ENCODE peak calls at places on chromosomes 13 and 19, in seven cellular contexts. One of them, this sample, is unnamed.

GRCh38 chr13:44305845-44306244 is 67.8 kb upstream of the SERP2 start:
- DNase-seq in kidney glomerular epithelial cell: no peak
- DNase-seq in COR-L47: peak
- DNase-seq in LoVo: no peak
- DNase-seq in progenitor cell of endocrine pancreas: no peak
- DNase-seq in GM12864: no peak
- DNase-seq in NCI-H510A: no peak
- DNase-seq in this sample: no peak

GRCh38 chr13:102863590-102863989 is 17.8 kb downstream of the ERCC5 start:
- DNase-seq in kidney glomerular epithelial cell: no peak
- DNase-seq in COR-L47: no peak
- DNase-seq in LoVo: no peak
- DNase-seq in progenitor cell of endocrine pancreas: no peak
- DNase-seq in GM12864: no peak
- DNase-seq in NCI-H510A: no peak
- DNase-seq in this sample: no peak

GRCh38 chr13:65638572-65639168 is 1591.5 kb downstream of the PCDH9 start:
- DNase-seq in kidney glomerular epithelial cell: peak
- DNase-seq in COR-L47: peak
- DNase-seq in LoVo: peak
- DNase-seq in progenitor cell of endocrine pancreas: no peak
- DNase-seq in GM12864: no peak
- DNase-seq in NCI-H510A: no peak
- DNase-seq in this sample: no peak

GRCh38 chr13:87669379-87669978 is 1.7 kb upstream of the SLITRK5 start:
- DNase-seq in kidney glomerular epithelial cell: peak
- DNase-seq in COR-L47: peak
- DNase-seq in LoVo: peak
- DNase-seq in progenitor cell of endocrine pancreas: no peak
- DNase-seq in GM12864: no peak
- DNase-seq in NCI-H510A: no peak
- DNase-seq in this sample: peak

GRCh38 chr13:77678691-77679090 is 18.8 kb upstream of the SLAIN1 start:
- DNase-seq in kidney glomerular epithelial cell: no peak
- DNase-seq in COR-L47: no peak
- DNase-seq in LoVo: no peak
- DNase-seq in progenitor cell of endocrine pancreas: no peak
- DNase-seq in GM12864: no peak
- DNase-seq in NCI-H510A: no peak
- DNase-seq in this sample: no peak

GRCh38 chr13:112959701-112960542 is 9.1 kb upstream of the MCF2L start:
- DNase-seq in kidney glomerular epithelial cell: no peak
- DNase-seq in COR-L47: no peak
- DNase-seq in LoVo: no peak
- DNase-seq in progenitor cell of endocrine pancreas: no peak
- DNase-seq in GM12864: no peak
- DNase-seq in NCI-H510A: no peak
- DNase-seq in this sample: no peak

GRCh38 chr13:50626031-50626643 is 217.4 kb downstream of the DLEU7 start:
- DNase-seq in kidney glomerular epithelial cell: peak
- DNase-seq in COR-L47: no peak
- DNase-seq in LoVo: no peak
- DNase-seq in progenitor cell of endocrine pancreas: no peak
- DNase-seq in GM12864: no peak
- DNase-seq in NCI-H510A: no peak
- DNase-seq in this sample: no peak

GRCh38 chr19:55657004-55657747 is 2.3 kb downstream of the U2AF2 start:
- DNase-seq in kidney glomerular epithelial cell: peak
- DNase-seq in COR-L47: no peak
- DNase-seq in LoVo: no peak
- DNase-seq in progenitor cell of endocrine pancreas: no peak
- DNase-seq in GM12864: no peak
- DNase-seq in NCI-H510A: no peak
- DNase-seq in this sample: no peak

GRCh38 chr13:51913421-51914136 is 51.8 kb downstream of the CCDC70 start:
- DNase-seq in kidney glomerular epithelial cell: no peak
- DNase-seq in COR-L47: no peak
- DNase-seq in LoVo: no peak
- DNase-seq in progenitor cell of endocrine pancreas: no peak
- DNase-seq in GM12864: no peak
- DNase-seq in NCI-H510A: no peak
- DNase-seq in this sample: no peak

GRCh38 chr13:112136095-112136494 is 69.1 kb downstream of the SOX1 start:
- DNase-seq in kidney glomerular epithelial cell: no peak
- DNase-seq in COR-L47: no peak
- DNase-seq in LoVo: no peak
- DNase-seq in progenitor cell of endocrine pancreas: no peak
- DNase-seq in GM12864: no peak
- DNase-seq in NCI-H510A: no peak
- DNase-seq in this sample: no peak

This sample was measured in B cell.